ENCODE peak calls at places on chromosome 4, in seven cellular contexts. One of them, this sample, is unnamed.
A peak's percentile ranks its signal among the peaks of the same experiment; 100 is the strongest.

GRCh38 chr4:87209696-87210095 is 10.7 kb downstream of the KLHL8 start:
- DNase-seq in foreskin fibroblast: no peak
- DNase-seq in fibroblast of pulmonary artery: peak; percentile 49
- DNase-seq in uterus: peak; percentile 55
- DNase-seq in left ventricle myocardium inferior: peak; percentile 54
- DNase-seq in chondrocyte: no peak
- DNase-seq in progenitor cell of endocrine pancreas: no peak
- DNase-seq in this sample: peak; percentile 86

GRCh38 chr4:109465065-109465464 is 31.4 kb downstream of the SEC24B start:
- DNase-seq in progenitor cell of endocrine pancreas: no peak
- DNase-seq in uterus: no peak
- DNase-seq in left ventricle myocardium inferior: no peak
- DNase-seq in chondrocyte: no peak
- DNase-seq in fibroblast of pulmonary artery: peak; percentile 49
- DNase-seq in foreskin fibroblast: no peak
- DNase-seq in this sample: no peak

GRCh38 chr4:175253184-175253902 is 335.2 kb downstream of the ADAM29 start:
- DNase-seq in uterus: no peak
- DNase-seq in foreskin fibroblast: no peak
- DNase-seq in fibroblast of pulmonary artery: peak; percentile 11
- DNase-seq in chondrocyte: peak; percentile 44
- DNase-seq in progenitor cell of endocrine pancreas: no peak
- DNase-seq in left ventricle myocardium inferior: no peak
- DNase-seq in this sample: no peak

GRCh38 chr4:176156656-176157055 is 38.7 kb downstream of the SPATA4 start:
- DNase-seq in uterus: no peak
- DNase-seq in chondrocyte: no peak
- DNase-seq in progenitor cell of endocrine pancreas: no peak
- DNase-seq in foreskin fibroblast: peak; percentile 55
- DNase-seq in fibroblast of pulmonary artery: peak; percentile 57
- DNase-seq in left ventricle myocardium inferior: no peak
- DNase-seq in this sample: no peak

GRCh38 chr4:39154009-39154408 is 28.3 kb upstream of the WDR19 start:
- DNase-seq in chondrocyte: no peak
- DNase-seq in uterus: no peak
- DNase-seq in progenitor cell of endocrine pancreas: no peak
- DNase-seq in left ventricle myocardium inferior: no peak
- DNase-seq in foreskin fibroblast: no peak
- DNase-seq in fibroblast of pulmonary artery: no peak
- DNase-seq in this sample: no peak

GRCh38 chr4:156377036-156377700 is 423.5 kb upstream of the CTSO start:
- DNase-seq in chondrocyte: no peak
- DNase-seq in fibroblast of pulmonary artery: peak; percentile 52
- DNase-seq in uterus: no peak
- DNase-seq in foreskin fibroblast: peak; percentile 37
- DNase-seq in left ventricle myocardium inferior: no peak
- DNase-seq in progenitor cell of endocrine pancreas: no peak
- DNase-seq in this sample: no peak

GRCh38 chr4:150089732-150090131 is 11.5 kb downstream of the DCLK2 start:
- DNase-seq in foreskin fibroblast: no peak
- DNase-seq in fibroblast of pulmonary artery: no peak
- DNase-seq in progenitor cell of endocrine pancreas: no peak
- DNase-seq in chondrocyte: no peak
- DNase-seq in uterus: no peak
- DNase-seq in left ventricle myocardium inferior: no peak
- DNase-seq in this sample: no peak

GRCh38 chr4:185993328-185993973 is 75.5 kb upstream of the TLR3 start:
- DNase-seq in foreskin fibroblast: no peak
- DNase-seq in uterus: no peak
- DNase-seq in progenitor cell of endocrine pancreas: no peak
- DNase-seq in left ventricle myocardium inferior: no peak
- DNase-seq in fibroblast of pulmonary artery: no peak
- DNase-seq in chondrocyte: no peak
- DNase-seq in this sample: no peak

GRCh38 chr4:48017108-48017527 is 546 bp downstream of the NIPAL1 start:
- DNase-seq in left ventricle myocardium inferior: no peak
- DNase-seq in progenitor cell of endocrine pancreas: peak; percentile 69
- DNase-seq in uterus: peak; percentile 30
- DNase-seq in chondrocyte: no peak
- DNase-seq in foreskin fibroblast: peak; percentile 71
- DNase-seq in fibroblast of pulmonary artery: peak; percentile 77
- DNase-seq in this sample: no peak

GRCh38 chr4:141142423-141142822 is 9.2 kb upstream of the RNF150 start:
- DNase-seq in left ventricle myocardium inferior: no peak
- DNase-seq in fibroblast of pulmonary artery: no peak
- DNase-seq in foreskin fibroblast: no peak
- DNase-seq in progenitor cell of endocrine pancreas: no peak
- DNase-seq in chondrocyte: no peak
- DNase-seq in uterus: no peak
- DNase-seq in this sample: no peak

GRCh38 chr4:66252291-66252690 is 582.0 kb upstream of the EPHA5 start:
- DNase-seq in uterus: no peak
- DNase-seq in foreskin fibroblast: no peak
- DNase-seq in progenitor cell of endocrine pancreas: no peak
- DNase-seq in left ventricle myocardium inferior: no peak
- DNase-seq in chondrocyte: no peak
- DNase-seq in fibroblast of pulmonary artery: peak; percentile 21
- DNase-seq in this sample: no peak

GRCh38 chr4:117700111-117700892 is 334.0 kb upstream of the NDST3 start:
- DNase-seq in progenitor cell of endocrine pancreas: no peak
- DNase-seq in chondrocyte: no peak
- DNase-seq in uterus: no peak
- DNase-seq in left ventricle myocardium inferior: no peak
- DNase-seq in fibroblast of pulmonary artery: no peak
- DNase-seq in foreskin fibroblast: no peak
- DNase-seq in this sample: peak; percentile 42

GRCh38 chr4:3708103-3708510 is 58.1 kb upstream of the ADRA2C start:
- DNase-seq in progenitor cell of endocrine pancreas: no peak
- DNase-seq in foreskin fibroblast: peak; percentile 4
- DNase-seq in chondrocyte: peak; percentile 63
- DNase-seq in fibroblast of pulmonary artery: no peak
- DNase-seq in uterus: peak; percentile 63
- DNase-seq in left ventricle myocardium inferior: no peak
- DNase-seq in this sample: no peak

GRCh38 chr4:2341911-2342652 is 76.4 kb downstream of the ZFYVE28 start:
- DNase-seq in progenitor cell of endocrine pancreas: no peak
- DNase-seq in uterus: peak; percentile 6
- DNase-seq in fibroblast of pulmonary artery: no peak
- DNase-seq in chondrocyte: peak; percentile 43
- DNase-seq in left ventricle myocardium inferior: no peak
- DNase-seq in foreskin fibroblast: no peak
- DNase-seq in this sample: no peak

GRCh38 chr4:2416564-2417195 is 1.8 kb downstream of the ZFYVE28 start:
- DNase-seq in left ventricle myocardium inferior: peak; percentile 38
- DNase-seq in fibroblast of pulmonary artery: peak; percentile 23
- DNase-seq in progenitor cell of endocrine pancreas: no peak
- DNase-seq in uterus: no peak
- DNase-seq in chondrocyte: no peak
- DNase-seq in foreskin fibroblast: peak; percentile 54
- DNase-seq in this sample: no peak

GRCh38 chr4:81260443-81261102 is 45.6 kb upstream of the PRKG2 start:
- DNase-seq in foreskin fibroblast: no peak
- DNase-seq in uterus: no peak
- DNase-seq in chondrocyte: no peak
- DNase-seq in fibroblast of pulmonary artery: peak; percentile 10
- DNase-seq in left ventricle myocardium inferior: no peak
- DNase-seq in progenitor cell of endocrine pancreas: no peak
- DNase-seq in this sample: peak; percentile 44

GRCh38 chr4:76523593-76523992 is 88.6 kb downstream of the SHROOM3 start:
- DNase-seq in fibroblast of pulmonary artery: no peak
- DNase-seq in foreskin fibroblast: no peak
- DNase-seq in progenitor cell of endocrine pancreas: no peak
- DNase-seq in chondrocyte: no peak
- DNase-seq in left ventricle myocardium inferior: peak; percentile 42
- DNase-seq in uterus: no peak
- DNase-seq in this sample: no peak

GRCh38 chr4:44257461-44257860 is 191.1 kb downstream of the KCTD8 start:
- DNase-seq in progenitor cell of endocrine pancreas: no peak
- DNase-seq in uterus: no peak
- DNase-seq in foreskin fibroblast: no peak
- DNase-seq in chondrocyte: no peak
- DNase-seq in fibroblast of pulmonary artery: peak; percentile 34
- DNase-seq in left ventricle myocardium inferior: no peak
- DNase-seq in this sample: no peak

GRCh38 chr4:61831987-61832386 is 631.9 kb downstream of the ADGRL3 start:
- DNase-seq in progenitor cell of endocrine pancreas: no peak
- DNase-seq in fibroblast of pulmonary artery: no peak
- DNase-seq in foreskin fibroblast: no peak
- DNase-seq in left ventricle myocardium inferior: no peak
- DNase-seq in uterus: no peak
- DNase-seq in chondrocyte: no peak
- DNase-seq in this sample: no peak

GRCh38 chr4:82268050-82268825 is 105.6 kb downstream of the HNRNPD start:
- DNase-seq in progenitor cell of endocrine pancreas: peak; percentile 19
- DNase-seq in uterus: peak; percentile 30
- DNase-seq in left ventricle myocardium inferior: peak; percentile 28
- DNase-seq in fibroblast of pulmonary artery: peak; percentile 69
- DNase-seq in chondrocyte: no peak
- DNase-seq in foreskin fibroblast: peak; percentile 40
- DNase-seq in this sample: peak; percentile 54

GRCh38 chr4:144647095-144647959 is 1.4 kb downstream of the HHIP start:
- DNase-seq in uterus: no peak
- DNase-seq in foreskin fibroblast: no peak
- DNase-seq in progenitor cell of endocrine pancreas: no peak
- DNase-seq in chondrocyte: no peak
- DNase-seq in fibroblast of pulmonary artery: peak; percentile 78
- DNase-seq in left ventricle myocardium inferior: no peak
- DNase-seq in this sample: no peak

GRCh38 chr4:145279122-145279960 is 99.0 kb upstream of the OTUD4 start:
- DNase-seq in foreskin fibroblast: peak; percentile 70
- DNase-seq in chondrocyte: no peak
- DNase-seq in left ventricle myocardium inferior: no peak
- DNase-seq in uterus: no peak
- DNase-seq in progenitor cell of endocrine pancreas: no peak
- DNase-seq in fibroblast of pulmonary artery: peak; percentile 75
- DNase-seq in this sample: no peak

GRCh38 chr4:119103263-119103662 is 32.4 kb upstream of the MYOZ2 start:
- DNase-seq in left ventricle myocardium inferior: peak; percentile 24
- DNase-seq in foreskin fibroblast: peak; percentile 92
- DNase-seq in progenitor cell of endocrine pancreas: no peak
- DNase-seq in chondrocyte: no peak
- DNase-seq in uterus: no peak
- DNase-seq in fibroblast of pulmonary artery: peak; percentile 98
- DNase-seq in this sample: no peak

GRCh38 chr4:54185871-54186270 is 43.2 kb upstream of the PDGFRA start:
- DNase-seq in chondrocyte: no peak
- DNase-seq in uterus: no peak
- DNase-seq in fibroblast of pulmonary artery: no peak
- DNase-seq in left ventricle myocardium inferior: no peak
- DNase-seq in foreskin fibroblast: no peak
- DNase-seq in progenitor cell of endocrine pancreas: no peak
- DNase-seq in this sample: no peak

GRCh38 chr4:83043801-83044407 is 8.9 kb downstream of the COPS4 start:
- DNase-seq in uterus: peak; percentile 56
- DNase-seq in chondrocyte: no peak
- DNase-seq in foreskin fibroblast: peak; percentile 58
- DNase-seq in progenitor cell of endocrine pancreas: no peak
- DNase-seq in fibroblast of pulmonary artery: peak; percentile 51
- DNase-seq in left ventricle myocardium inferior: no peak
- DNase-seq in this sample: no peak

GRCh38 chr4:82372502-82372873 is 1.3 kb downstream of the HNRNPD start:
- DNase-seq in chondrocyte: no peak
- DNase-seq in progenitor cell of endocrine pancreas: no peak
- DNase-seq in left ventricle myocardium inferior: no peak
- DNase-seq in foreskin fibroblast: no peak
- DNase-seq in uterus: no peak
- DNase-seq in fibroblast of pulmonary artery: no peak
- DNase-seq in this sample: peak; percentile 68